ENCODE peak calls at places on chromosomes 12 and 14, in nine cellular contexts. W is GM12878; Z is mesendoderm; N is thyroid gland; S is CD4-positive, alpha-beta memory T cell; I is HAP-1; E is DND-41; D is ascending aorta; R is brain microvascular endothelial cell. T is an unnamed sample. For H3K27me3, the result is how much of the 10 kb centered on the place peaks cover.

GRCh38 chr12:4277856-4278581 is 4.5 kb downstream of the CCND2 start:
- DNase-seq in S (no peak), W (no peak), I (no peak), N (no peak), E (no peak), R (no peak), D (no peak), Z (no peak), T (no peak)

GRCh38 chr12:130127527-130127908 is 34.7 kb upstream of the FZD10 start:
- DNase-seq in D (no peak), R (no peak), I (no peak), E (no peak), S (no peak), N (peak), Z (peak), W (no peak), T (peak)

GRCh38 chr12:109720152-109720855 is 6.7 kb downstream of the FAM222A start:
- DNase-seq in S (no peak), N (no peak), R (no peak), D (no peak), E (no peak), I (no peak), Z (no peak), W (no peak), T (no peak)

GRCh38 chr12:107748472-107748871 is 12.5 kb downstream of the PRDM4 start:
- DNase-seq in R (peak), E (no peak), D (no peak), N (no peak), Z (no peak), I (no peak), W (no peak), S (no peak), T (no peak)

GRCh38 chr12:6757028-6757689 is 4.2 kb upstream of the MLF2 start:
- DNase-seq in N (no peak), R (no peak), Z (no peak), E (no peak), D (no peak), S (no peak), I (no peak), W (no peak), T (no peak)

GRCh38 chr14:37668646-37669045 is 73.2 kb downstream of the TTC6 start:
- DNase-seq in N (no peak), W (no peak), D (no peak), Z (no peak), S (no peak), I (no peak), R (peak), E (no peak), T (no peak)

GRCh38 chr14:93332032-93332852 is 594 bp downstream of the BTBD7 start:
- DNase-seq in R (no peak), D (no peak), N (peak), Z (peak), I (peak), E (peak), W (no peak), S (no peak), T (peak)

GRCh38 chr14:60575008-60575407 is 66.1 kb downstream of the SIX6 start:
- DNase-seq in E (no peak), W (no peak), S (no peak), I (no peak), Z (no peak), N (no peak), R (no peak), D (no peak), T (no peak)

GRCh38 chr12:6606331-6607131 is 648 bp downstream of the CHD4 start:
- DNase-seq in W (no peak), E (peak), N (peak), R (no peak), D (peak), I (peak), Z (peak), S (peak), T (peak)

GRCh38 chr14:106308839-106309389 is 782.5 kb downstream of the TMEM121 start:
- DNase-seq in Z (peak), D (no peak), E (peak), N (no peak), S (peak), R (no peak), W (peak), I (peak), T (peak)

GRCh38 chr12:96241484-96242256 is 47.5 kb downstream of the ELK3 start:
- DNase-seq in E (no peak), W (no peak), N (no peak), R (peak), Z (peak), S (peak), D (no peak), I (no peak), T (no peak)

GRCh38 chr12:28568083-28568482 is 377.8 kb downstream of the CCDC91 start:
- DNase-seq in I (no peak), D (no peak), W (no peak), E (no peak), R (peak), N (no peak), Z (no peak), S (no peak), T (no peak)

GRCh38 chr14:78709795-78710569 is 539.8 kb downstream of the NRXN3 start:
- DNase-seq in R (no peak), W (no peak), Z (no peak), D (no peak), E (no peak), N (no peak), I (no peak), S (no peak), T (no peak)

GRCh38 chr12:71746983-71747611 is 7.6 kb upstream of the RAB21 start:
- DNase-seq in D (no peak), I (peak), S (peak), Z (peak), E (peak), W (peak), R (peak), N (peak), T (peak)

GRCh38 chr12:58393152-58393551 is 451.8 kb downstream of the ATP23 start:
- DNase-seq in W (no peak), E (no peak), S (no peak), Z (no peak), N (no peak), I (no peak), D (no peak), R (peak), T (no peak)

GRCh38 chr14:33967138-33967537 is 16.3 kb upstream of the EGLN3 start:
- DNase-seq in W (no peak), R (peak), S (no peak), D (no peak), N (no peak), E (no peak), I (no peak), Z (peak), T (no peak)
- H3K27me3 ChIP-seq in W (under half), R (under half), S (under half), D (under half), N (under half), E (under half), I (under half), Z (under half), T (under half)

GRCh38 chr12:49539406-49540228 is 787 bp downstream of the KCNH3 start:
- DNase-seq in I (peak), E (no peak), D (no peak), R (no peak), N (no peak), Z (no peak), W (no peak), S (no peak), T (no peak)

GRCh38 chr12:49541911-49542505 is 3.2 kb downstream of the KCNH3 start:
- DNase-seq in N (no peak), E (no peak), W (no peak), I (no peak), S (no peak), R (no peak), Z (no peak), D (no peak), T (no peak)

GRCh38 chr12:49542592-49543160 is 3.8 kb downstream of the KCNH3 start:
- DNase-seq in D (no peak), S (no peak), N (no peak), Z (no peak), W (no peak), E (no peak), R (no peak), I (no peak), T (no peak)

GRCh38 chr12:49541140-49541861 is 2.5 kb downstream of the KCNH3 start:
- DNase-seq in E (no peak), S (no peak), Z (no peak), I (no peak), N (no peak), D (no peak), R (no peak), W (no peak), T (no peak)

GRCh38 chr12:49540229-49541139 is 1.7 kb downstream of the KCNH3 start:
- DNase-seq in S (no peak), D (no peak), Z (peak), N (no peak), R (no peak), W (no peak), I (no peak), E (no peak), T (no peak)
- H3K27me3 ChIP-seq in S (under half), D (under half), Z (half or more), N (under half), R (under half), W (under half), I (under half), E (under half), T (under half)

GRCh38 chr14:76636602-76637001 is 124.7 kb upstream of the VASH1 start:
- DNase-seq in W (no peak), Z (no peak), I (no peak), S (no peak), D (no peak), N (no peak), E (no peak), R (no peak), T (no peak)
- H3K27me3 ChIP-seq in W (under half), Z (under half), I (under half), S (under half), D (under half), N (under half), E (under half), R (under half), T (under half)

DNA sequence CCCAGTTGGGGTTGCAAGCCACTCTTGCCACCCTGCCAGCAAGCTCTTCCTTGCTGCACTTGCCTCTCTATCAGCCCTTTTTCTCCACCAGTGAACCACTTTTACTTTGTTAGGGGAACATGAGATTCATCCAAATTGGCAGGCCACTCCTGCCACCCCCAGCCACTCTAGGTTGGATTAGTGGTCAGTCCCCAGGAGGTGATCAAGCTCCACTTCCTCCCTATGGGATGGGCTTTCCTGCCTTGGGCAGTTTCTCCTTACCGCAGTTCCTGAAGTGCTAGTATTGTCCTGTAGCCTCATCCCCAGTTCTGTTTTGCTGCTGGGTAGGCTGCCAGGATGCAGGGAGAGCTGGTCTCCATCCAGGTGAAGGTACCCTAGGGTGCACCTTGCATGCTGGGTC is 104.5 kb downstream of the ALG10 start:
- DNase-seq in N (no peak), E (no peak), S (no peak), I (no peak), R (no peak), Z (no peak), W (no peak), D (no peak), T (no peak)
- H3K27me3 ChIP-seq in N (under half), E (under half), S (under half), I (under half), R (under half), Z (under half), W (under half), D (under half), T (under half)

DNA sequence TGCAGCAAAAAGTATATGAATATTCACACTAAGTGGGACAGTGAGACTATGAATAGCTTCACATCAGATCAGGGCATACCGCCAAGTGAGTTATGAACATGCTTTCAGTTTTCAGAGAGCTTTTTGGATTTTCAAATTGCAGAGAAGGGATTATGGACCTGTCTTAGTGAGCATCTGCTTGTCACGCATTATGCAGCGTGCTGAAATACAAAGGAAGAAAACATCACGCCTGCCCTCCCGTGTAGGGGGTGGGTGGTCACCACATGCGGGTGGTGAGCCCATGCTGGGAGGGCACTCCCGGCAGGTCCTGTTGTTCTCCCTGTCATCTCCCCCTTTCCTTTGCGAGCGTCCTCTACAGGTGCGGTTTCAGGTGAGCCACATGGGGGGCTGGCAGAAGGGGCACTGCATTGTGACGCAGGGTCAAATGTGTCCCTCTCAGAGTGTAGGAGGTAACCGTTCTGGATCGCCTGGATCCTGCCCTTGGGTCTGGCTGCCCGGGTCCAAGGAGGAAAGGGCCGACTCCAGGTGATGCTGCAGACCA is 42.6 kb downstream of the TRAF3 start:
- DNase-seq in S (no peak), R (peak), W (no peak), D (no peak), E (no peak), Z (no peak), I (peak), N (no peak), T (no peak)
- H3K27me3 ChIP-seq in S (under half), R (under half), W (under half), D (under half), E (under half), Z (under half), I (under half), N (under half), T (under half)

DNA sequence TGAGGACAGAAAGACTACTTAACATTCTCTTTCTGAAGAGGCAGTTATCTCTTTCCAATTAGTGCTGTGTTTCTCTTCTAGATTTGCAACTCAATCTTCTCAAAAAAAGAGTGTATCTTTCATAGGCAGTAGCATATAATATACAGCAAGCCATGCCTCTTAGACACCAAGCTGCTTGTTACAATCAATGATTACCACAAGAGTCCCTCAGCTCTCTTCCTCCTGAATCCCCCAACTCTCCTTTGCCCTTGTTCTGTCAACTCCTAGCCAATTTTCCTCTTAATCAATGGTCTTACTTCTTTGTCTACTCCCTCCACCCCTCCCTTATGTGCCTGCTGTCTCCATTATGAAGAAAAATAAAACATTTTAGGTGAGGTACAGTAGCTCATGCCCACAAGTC is 2.6 kb downstream of the TMTC1 start:
- DNase-seq in R (no peak), S (no peak), D (no peak), E (no peak), N (no peak), Z (no peak), I (no peak), W (no peak), T (no peak)
- H3K27me3 ChIP-seq in R (under half), S (under half), D (under half), E (under half), N (under half), Z (under half), I (under half), W (under half), T (under half)

DNA sequence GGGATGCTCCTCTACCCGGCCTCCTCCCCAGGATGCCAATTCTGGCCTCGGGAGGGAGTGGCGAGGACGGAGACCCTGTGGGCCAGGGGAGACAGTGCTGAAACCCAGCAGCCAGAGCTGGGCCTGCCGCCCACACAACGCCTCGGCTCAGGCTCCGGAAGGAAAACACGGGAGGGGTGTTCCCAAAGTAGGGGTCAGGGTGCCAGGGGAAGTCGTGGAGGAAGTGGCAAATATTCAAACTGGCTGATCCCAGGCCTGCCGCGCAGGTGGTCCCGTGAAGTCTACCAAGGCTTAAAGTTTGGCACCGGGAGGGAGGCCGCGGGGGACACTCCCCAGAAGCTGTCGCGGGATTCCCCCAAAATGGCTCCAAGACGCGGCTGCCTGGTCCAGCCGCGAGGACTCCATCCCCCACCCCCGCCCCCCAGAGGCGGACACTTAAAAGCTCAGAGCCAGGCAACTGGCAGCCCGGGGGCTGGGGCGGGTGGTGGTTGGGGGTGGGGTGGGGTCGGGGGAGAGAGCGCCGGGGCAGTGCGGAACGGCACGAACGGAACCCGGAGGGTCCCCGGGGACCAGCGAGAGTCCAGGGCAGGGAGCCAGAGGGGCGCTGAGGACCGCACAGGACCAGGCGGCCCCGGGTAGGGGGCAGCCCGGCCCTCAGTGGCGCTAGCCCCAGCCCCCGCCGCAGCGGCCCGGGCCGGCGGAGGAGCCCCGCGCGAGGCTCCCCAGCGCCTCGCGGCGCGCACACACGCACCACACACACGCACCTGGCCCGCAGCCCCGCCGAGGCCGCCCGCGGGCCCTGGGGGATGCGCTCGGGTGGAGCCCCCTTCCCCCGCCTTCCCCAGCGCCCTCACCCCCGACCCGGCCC is 20.0 kb downstream of the BEGAIN start:
- DNase-seq in W (no peak), E (peak), Z (no peak), S (no peak), D (no peak), N (no peak), R (no peak), I (no peak), T (no peak)
- H3K27me3 ChIP-seq in W (under half), E (under half), Z (under half), S (under half), D (under half), N (under half), R (half or more), I (half or more), T (under half)

DNA sequence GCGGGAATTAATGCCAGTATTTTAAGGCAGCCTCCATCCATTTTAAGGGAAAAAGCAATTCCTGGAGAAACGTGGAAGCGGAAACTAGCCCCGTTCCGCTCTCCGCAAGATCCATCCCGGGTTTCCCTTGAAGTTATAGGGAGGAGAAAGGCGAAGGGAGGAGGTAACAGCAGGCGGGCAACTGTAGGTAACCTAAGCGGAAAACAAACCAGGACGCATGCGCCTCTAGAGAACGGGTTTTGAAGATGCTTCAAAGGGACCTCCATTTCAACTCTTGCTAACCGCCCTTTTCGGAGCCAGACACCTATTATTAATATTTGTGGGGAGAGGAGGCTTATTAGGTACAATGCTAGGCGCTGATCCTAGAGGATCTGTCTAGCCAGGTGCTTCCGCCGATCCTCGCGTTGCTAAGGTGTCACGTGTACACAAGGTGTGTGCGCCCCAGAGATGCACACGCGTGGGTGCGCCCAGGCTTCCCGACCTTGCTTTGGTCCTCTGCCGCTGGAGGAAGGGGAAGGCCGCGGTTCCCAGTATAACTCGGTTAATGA is 6.2 kb downstream of the TBX5 start:
- DNase-seq in R (no peak), W (no peak), I (no peak), D (no peak), E (no peak), N (no peak), S (no peak), Z (peak), T (no peak)
- H3K27me3 ChIP-seq in R (half or more), W (under half), I (under half), D (under half), E (under half), N (under half), S (half or more), Z (half or more), T (under half)

DNA sequence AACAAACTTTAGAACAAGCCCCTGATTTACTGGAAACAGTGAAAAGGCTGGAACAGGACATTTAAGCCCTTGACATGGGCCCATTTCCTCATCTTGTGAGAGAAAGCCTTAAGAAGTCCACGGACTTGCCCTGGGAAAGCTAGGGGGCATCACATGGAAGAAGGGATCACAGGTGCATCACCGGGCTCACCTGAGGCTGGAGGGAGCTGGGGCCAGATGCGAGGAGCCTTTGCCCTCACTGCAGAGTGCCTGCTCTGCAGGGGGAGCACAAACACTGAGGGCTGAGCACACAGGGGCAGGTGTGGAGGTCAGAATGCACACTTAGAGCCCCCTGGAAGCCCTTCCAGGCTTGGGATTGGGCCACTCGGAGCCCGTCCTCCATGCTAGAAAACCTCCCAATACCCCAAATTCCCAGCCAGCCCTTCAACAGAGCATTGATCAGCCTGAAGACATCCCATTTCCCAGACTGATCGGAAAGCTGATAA is 5.2 kb upstream of the KRT1 start:
- DNase-seq in N (no peak), E (no peak), W (no peak), S (no peak), R (no peak), I (no peak), D (no peak), Z (no peak), T (no peak)
- H3K27me3 ChIP-seq in N (under half), E (under half), W (under half), S (under half), R (under half), I (under half), D (under half), Z (under half), T (under half)

DNA sequence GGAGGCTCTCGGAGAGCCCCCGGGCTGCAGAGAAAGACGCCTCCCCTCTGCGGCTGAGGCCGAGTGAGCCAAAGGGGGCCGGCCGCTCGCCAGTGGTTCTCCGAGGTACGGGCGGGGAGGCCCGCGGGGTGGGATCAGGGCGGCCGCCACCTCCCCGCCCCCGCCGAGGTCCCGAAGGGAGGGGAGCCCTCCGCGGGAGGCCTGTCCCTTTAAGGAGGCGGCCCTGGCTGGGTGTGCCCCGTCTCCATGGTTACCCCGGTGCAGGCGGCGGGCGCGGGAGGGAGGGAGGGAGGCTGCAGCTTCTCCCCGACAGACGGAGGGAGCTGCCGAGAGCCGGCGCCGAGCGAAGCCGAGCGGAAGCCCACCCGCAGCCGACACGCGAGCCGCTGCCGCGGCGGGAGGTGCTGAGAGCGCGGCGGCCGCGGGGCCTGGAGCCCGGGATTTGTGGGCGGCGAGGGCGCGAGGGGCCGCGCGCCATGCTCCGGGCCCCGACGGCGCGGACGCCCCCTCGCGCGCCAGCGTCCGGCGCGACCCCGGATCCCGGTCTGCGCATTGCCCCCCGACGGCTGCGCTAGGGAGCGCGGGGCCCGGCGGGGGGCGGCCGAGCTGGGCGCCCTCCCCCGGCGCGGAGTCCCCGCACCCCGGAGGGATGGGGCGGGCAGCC is at the start of gene KCNH3:
- DNase-seq in Z (peak), S (peak), R (peak), N (peak), I (peak), W (no peak), E (peak), D (no peak), T (peak)
- H3K27me3 ChIP-seq in Z (half or more), S (under half), R (under half), N (under half), I (under half), W (under half), E (under half), D (under half), T (under half)